ENCODE peak calls at places on chromosomes 4 and X, in four cellular contexts. K is Peyer's patch, L is heart left ventricle, C is body of pancreas. D is an unnamed sample.

GRCh38 chrX:8939344-8939743 is 94.6 kb downstream of the FAM9B start:
- DNase-seq in K (no peak), L (no peak), C (no peak), D (no peak)

GRCh38 chr4:26632916-26633315 is 49.0 kb downstream of the TBC1D19 start:
- DNase-seq in K (no peak), L (no peak), C (no peak), D (no peak)

GRCh38 chrX:30906726-30907125 is 17.7 kb upstream of the TAB3 start:
- DNase-seq in K (no peak), L (no peak), C (no peak), D (no peak)

GRCh38 chrX:153469811-153470410 is 465 bp downstream of the HAUS7 start:
- DNase-seq in K (peak), L (no peak), C (no peak), D (no peak)

GRCh38 chr4:8777320-8778196 is 94.1 kb downstream of the HMX1 start:
- DNase-seq in K (no peak), L (peak), C (no peak), D (no peak)

GRCh38 chr4:95362906-95363578 is 185.7 kb downstream of the UNC5C start:
- DNase-seq in K (no peak), L (no peak), C (no peak), D (no peak)

GRCh38 chr4:70183168-70183939 is 12.2 kb upstream of the ODAM start:
- DNase-seq in K (peak), L (no peak), C (peak), D (no peak)

GRCh38 chr4:183621875-183622274 is 37.1 kb downstream of the RWDD4 start:
- DNase-seq in K (no peak), L (no peak), C (no peak), D (no peak)

GRCh38 chrX:17689971-17690409 is 47.3 kb upstream of the SCML1 start:
- DNase-seq in K (peak), L (no peak), C (peak), D (no peak)

GRCh38 chr4:109658871-109659410 is 44.3 kb downstream of the CASP6 start:
- DNase-seq in K (no peak), L (no peak), C (no peak), D (no peak)

GRCh38 chr4:41678951-41679350 is 69.6 kb downstream of the PHOX2B start:
- DNase-seq in K (no peak), L (no peak), C (no peak), D (peak)

GRCh38 chr4:35300996-35301774 is 943.1 kb downstream of the ARAP2 start:
- DNase-seq in K (no peak), L (no peak), C (no peak), D (no peak)

GRCh38 chrX:19630776-19631707 is 115.7 kb upstream of the MAP3K15 start:
- DNase-seq in K (no peak), L (no peak), C (no peak), D (no peak)

GRCh38 chr4:8544741-8545438 is 35.3 kb upstream of the GPR78 start:
- DNase-seq in K (no peak), L (no peak), C (no peak), D (no peak)

GRCh38 chrX:67545772-67546495 is 2.1 kb downstream of the AR start:
- DNase-seq in K (no peak), L (peak), C (peak), D (no peak)

GRCh38 chr4:183347586-183347985 is 25.4 kb upstream of the CLDN24 start:
- DNase-seq in K (no peak), L (no peak), C (no peak), D (no peak)

DNA sequence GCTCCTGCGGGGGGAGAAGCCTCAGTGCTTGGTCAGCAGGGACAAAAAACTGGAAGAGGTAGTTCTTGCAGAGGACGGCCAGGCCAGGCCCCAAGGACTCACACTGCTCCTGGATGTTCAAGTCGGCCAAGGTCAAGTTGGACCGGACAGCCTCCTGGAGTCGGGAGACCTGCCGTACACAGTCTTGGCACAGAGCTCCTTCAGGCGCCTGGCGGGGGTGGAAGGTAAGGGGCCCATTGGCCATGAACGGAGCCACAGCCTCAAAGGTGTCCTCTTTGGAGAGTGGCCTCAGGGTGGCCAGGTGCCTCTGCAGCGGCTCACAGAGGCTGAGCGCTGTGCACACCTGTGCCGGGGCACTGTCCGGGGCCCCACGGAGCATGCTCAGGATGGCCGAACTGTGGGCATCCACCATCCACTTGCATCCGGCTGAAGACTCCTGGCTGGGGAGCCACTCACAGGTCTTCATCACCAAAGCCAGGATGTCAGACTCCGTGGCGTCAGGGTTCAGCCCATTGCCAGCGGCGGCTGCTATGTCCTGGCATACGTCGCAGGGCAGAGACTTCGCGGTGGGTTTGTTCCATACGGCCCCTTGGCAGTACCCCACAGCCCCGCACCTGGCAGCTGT is 477 bp downstream of the PSAPL1 start:
- DNase-seq in K (no peak), L (peak), C (no peak), D (no peak)
- TF ChIP-seq POLR2A in K (no peak), L (no peak), C (no peak), D (no peak)

DNA sequence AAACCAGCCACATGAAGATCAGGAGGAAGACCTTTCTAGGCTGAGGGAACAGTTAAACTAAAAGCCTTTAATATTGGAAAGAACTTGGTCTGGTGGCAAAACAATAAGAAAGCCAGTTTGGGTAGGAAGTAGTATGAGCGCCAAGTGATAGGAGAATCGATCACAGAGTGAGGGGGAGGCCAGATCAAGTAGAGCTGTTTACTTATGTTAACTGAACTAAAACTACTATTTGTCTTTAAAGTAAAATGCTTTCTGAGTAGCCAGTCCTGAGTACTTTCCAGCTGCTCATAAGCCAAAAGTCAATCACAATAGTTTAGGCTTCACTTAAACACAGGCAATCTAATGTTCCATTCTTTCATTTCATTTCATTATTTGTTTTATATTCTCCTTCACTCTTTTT is 62.8 kb upstream of the RPA4 start:
- DNase-seq in K (no peak), L (no peak), C (no peak), D (no peak)
- TF ChIP-seq CTCF in K (no peak), L (no peak), C (no peak), D (no peak)

GRCh38 chr4:54064317-54065275 is at the start of gene CHIC2:
- DNase-seq in K (peak), L (peak), C (peak), D (peak)
- TF ChIP-seq POLR2A in K (peak), L (peak), C (peak), D (peak)

DNA sequence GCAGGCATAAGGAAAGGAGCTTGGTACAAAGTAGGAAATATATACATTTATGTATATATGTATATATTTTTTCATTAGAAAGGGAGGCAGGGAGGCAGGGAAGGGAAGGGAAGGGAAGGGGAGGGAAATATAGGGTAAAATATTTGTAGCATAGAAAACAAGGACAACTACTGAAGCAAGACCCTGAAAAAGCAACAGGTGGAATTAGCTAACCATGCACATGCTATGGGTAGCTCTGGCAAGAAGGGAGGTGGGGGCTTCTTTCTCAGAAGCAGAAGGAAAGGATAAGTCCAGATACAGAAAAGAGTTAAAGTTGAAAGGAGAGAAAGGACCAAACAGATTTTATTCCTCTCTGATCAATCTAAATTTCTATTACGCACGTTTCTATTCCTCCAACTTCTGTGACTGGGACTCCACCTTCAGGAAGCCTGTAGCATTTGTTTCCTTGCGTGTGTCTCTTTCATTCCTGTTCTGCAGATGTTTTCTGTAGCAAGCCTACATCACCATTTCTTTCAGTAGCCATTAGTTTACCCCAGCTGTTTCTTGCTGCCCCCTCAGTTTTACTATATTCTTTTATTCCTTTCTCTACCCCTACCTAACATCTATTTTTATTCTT is 82.9 kb downstream of the OR13H1 start:
- DNase-seq in K (no peak), L (no peak), C (no peak), D (no peak)
- TF ChIP-seq CTCF in K (no peak), L (no peak), C (no peak), D (no peak)

GRCh38 chr4:10083861-10084641 is 32.5 kb downstream of the WDR1 start:
- DNase-seq in K (peak), L (peak), C (no peak), D (no peak)
- TF ChIP-seq POLR2A in K (no peak), L (no peak), C (no peak), D (no peak)